ENCODE peak calls at places on chromosomes 4 and X, in four cellular contexts. C, D, E and N are unnamed samples. For H3K4me1, the result is how much of the 10 kb centered on the place peaks cover.

GRCh38 chrX:28126886-28127285 is 145.6 kb upstream of the DCAF8L1 start:
- DNase-seq in C (no peak), D (no peak), E (no peak), N (peak)

GRCh38 chr4:150207871-150208270 is 129.6 kb downstream of the DCLK2 start:
- DNase-seq in C (peak), D (no peak), E (peak), N (no peak)

GRCh38 chrX:9668537-9668936 is 97.1 kb downstream of the GPR143 start:
- DNase-seq in C (peak), D (no peak), E (peak), N (no peak)

GRCh38 chr4:30103455-30103854 is 616.7 kb upstream of the PCDH7 start:
- DNase-seq in C (peak), D (no peak), E (peak), N (no peak)

GRCh38 chr4:136992032-136992431 is 540.3 kb downstream of the PCDH18 start:
- DNase-seq in C (no peak), D (no peak), E (no peak), N (peak)

GRCh38 chr4:84690481-84690880 is 107.6 kb downstream of the CDS1 start:
- DNase-seq in C (peak), D (no peak), E (peak), N (no peak)

GRCh38 chr4:112075129-112075753 is 70.0 kb upstream of the FAM241A start:
- DNase-seq in C (peak), D (no peak), E (peak), N (no peak)

GRCh38 chr4:90536408-90536807 is 409.2 kb downstream of the CCSER1 start:
- DNase-seq in C (no peak), D (no peak), E (no peak), N (no peak)

GRCh38 chr4:111961806-111962205 is 183.4 kb upstream of the FAM241A start:
- DNase-seq in C (peak), D (no peak), E (no peak), N (no peak)

GRCh38 chrX:2608638-2609430 is 82.3 kb upstream of the CD99 start:
- DNase-seq in C (peak), D (peak), E (peak), N (peak)

GRCh38 chrX:54838583-54838982 is 31.0 kb downstream of the MAGED2 start:
- DNase-seq in C (no peak), D (no peak), E (no peak), N (no peak)

GRCh38 chrX:65516756-65517155 is 17.8 kb downstream of the LAS1L start:
- DNase-seq in C (no peak), D (no peak), E (no peak), N (no peak)

GRCh38 chr4:139711461-139711860 is 45.8 kb downstream of the MGST2 start:
- DNase-seq in C (peak), D (no peak), E (peak), N (no peak)

GRCh38 chr4:95102391-95102790 is 344.6 kb downstream of the BMPR1B start:
- DNase-seq in C (no peak), D (no peak), E (no peak), N (no peak)

GRCh38 chrX:51569561-51569960 is 49.2 kb downstream of the CENPVL3 start:
- DNase-seq in C (peak), D (no peak), E (no peak), N (no peak)

GRCh38 chrX:31547416-31547815 is 475.6 kb upstream of the FTHL17 start:
- DNase-seq in C (no peak), D (no peak), E (no peak), N (no peak)

GRCh38 chr4:129532573-129532972 is 436.6 kb downstream of the C4orf33 start:
- DNase-seq in C (no peak), D (no peak), E (no peak), N (no peak)

GRCh38 chrX:19799319-19800182 is 87.8 kb downstream of the SH3KBP1 start:
- DNase-seq in C (no peak), D (peak), E (peak), N (no peak)

GRCh38 chr4:100935090-100935489 is 412.2 kb downstream of the PPP3CA start:
- DNase-seq in C (no peak), D (no peak), E (peak), N (no peak)

GRCh38 chr4:54872246-54872645 is 214.5 kb downstream of the KIT start:
- DNase-seq in C (peak), D (no peak), E (peak), N (no peak)

GRCh38 chr4:56870927-56871326 is 36.8 kb upstream of the REST start:
- DNase-seq in C (no peak), D (no peak), E (peak), N (no peak)

GRCh38 chrX:66684196-66684595 is 45.3 kb upstream of the EDA2R start:
- DNase-seq in C (no peak), D (no peak), E (no peak), N (no peak)

GRCh38 chr4:114180481-114180880 is 201.0 kb upstream of the ARSJ start:
- DNase-seq in C (peak), D (peak), E (peak), N (peak)

GRCh38 chr4:118270492-118270891 is 82.3 kb downstream of the PRSS12 start:
- DNase-seq in C (peak), D (no peak), E (peak), N (no peak)

GRCh38 chrX:65688403-65688881 is 21.0 kb downstream of the MSN start:
- DNase-seq in C (peak), D (no peak), E (peak), N (no peak)

GRCh38 chrX:138890491-138890890 is 179.0 kb upstream of the FGF13 start:
- DNase-seq in C (no peak), D (no peak), E (no peak), N (no peak)

GRCh38 chr4:155005395-155006087 is 202.9 kb upstream of the NPY2R start:
- DNase-seq in C (no peak), D (no peak), E (peak), N (no peak)

GRCh38 chr4:148443550-148444295 is 1.5 kb upstream of the NR3C2 start:
- DNase-seq in C (peak), D (peak), E (no peak), N (no peak)

GRCh38 chr4:139666735-139667266 is 1.2 kb downstream of the MGST2 start:
- DNase-seq in C (peak), D (no peak), E (peak), N (no peak)

GRCh38 chr4:130172156-130172555 is 1076.2 kb downstream of the C4orf33 start:
- DNase-seq in C (no peak), D (no peak), E (no peak), N (no peak)

GRCh38 chr4:134024251-134024650 is 177.3 kb downstream of the PABPC4L start:
- DNase-seq in C (peak), D (no peak), E (no peak), N (peak)

GRCh38 chr4:110142461-110142860 is 56.0 kb downstream of the ELOVL6 start:
- DNase-seq in C (no peak), D (no peak), E (no peak), N (no peak)

GRCh38 chrX:12997898-12998687 is 23.2 kb downstream of the TMSB4X start:
- DNase-seq in C (no peak), D (no peak), E (no peak), N (no peak)

GRCh38 chrX:38612281-38612680 is 50.9 kb downstream of the TSPAN7 start:
- DNase-seq in C (no peak), D (no peak), E (no peak), N (no peak)

GRCh38 chrX:67555578-67556203 is 11.9 kb downstream of the AR start:
- DNase-seq in C (peak), D (no peak), E (peak), N (no peak)

GRCh38 chr4:155331478-155331877 is 45.3 kb downstream of the MAP9 start:
- DNase-seq in C (no peak), D (no peak), E (no peak), N (no peak)

DNA sequence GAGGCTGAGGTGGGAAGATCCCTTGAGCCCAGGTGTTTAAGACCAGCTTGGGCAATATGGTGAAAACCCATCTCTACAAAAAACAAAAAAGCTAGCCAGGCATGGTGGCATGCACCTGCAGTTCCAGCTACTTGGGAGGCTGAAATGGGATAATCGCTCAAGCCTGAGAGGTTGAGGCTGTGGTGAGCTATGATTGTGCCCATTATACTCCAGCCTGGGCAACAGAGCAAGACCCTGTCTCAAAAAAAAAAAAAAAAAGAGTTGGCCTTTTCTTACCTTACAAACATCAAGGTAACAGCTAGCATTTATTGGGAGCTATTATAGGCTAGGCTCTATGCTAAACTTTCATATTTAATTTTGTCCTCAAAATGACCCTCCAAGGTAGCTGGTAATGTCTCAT is 43.4 kb downstream of the PTTG2 start:
- DNase-seq in C (no peak), D (no peak), E (no peak), N (no peak)
- H3K4me1 ChIP-seq in C (under half), D (under half), E (under half), N (under half)

DNA sequence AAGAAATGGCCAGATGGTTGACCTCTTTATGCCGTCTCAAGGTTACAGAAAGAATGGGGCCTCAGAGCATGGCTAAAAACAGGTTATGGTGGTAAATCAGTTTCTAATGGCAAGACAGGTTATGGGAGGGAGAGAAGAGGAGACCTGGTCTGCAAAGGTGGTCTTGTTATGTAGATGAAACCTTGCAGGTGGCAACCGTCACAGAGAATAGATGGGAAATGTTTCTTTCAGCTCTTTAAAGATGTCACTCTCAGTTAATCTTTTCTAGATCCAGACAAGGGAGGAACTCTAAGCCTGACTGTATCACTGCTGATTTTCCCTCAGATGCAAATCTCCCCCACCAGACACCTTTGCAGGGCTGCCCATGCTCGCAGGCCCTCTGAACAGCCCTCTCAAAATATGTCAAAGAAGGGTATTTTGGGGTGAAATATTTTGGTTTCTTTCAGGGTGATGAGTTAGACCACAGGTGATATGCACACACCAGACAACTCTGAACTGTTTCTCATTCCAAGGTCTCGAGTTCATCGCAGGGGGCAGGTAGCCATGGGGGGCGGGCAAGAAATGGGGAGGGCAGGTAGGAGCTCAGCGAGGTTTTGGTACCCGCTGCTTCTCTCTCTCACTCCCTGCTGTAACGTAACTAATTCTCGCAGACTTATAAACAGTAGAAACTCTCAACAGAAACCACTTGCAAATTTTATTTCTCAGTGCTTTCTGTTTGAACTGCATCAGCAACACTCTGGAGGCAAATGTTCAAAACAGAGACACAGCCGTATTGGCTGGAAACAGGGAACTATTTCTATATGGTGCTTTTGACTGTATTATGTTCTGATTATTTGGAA is 32.4 kb downstream of the CASP3 start:
- DNase-seq in C (no peak), D (no peak), E (no peak), N (peak)
- H3K4me3 ChIP-seq in C (no peak), D (no peak), E (no peak), N (no peak)

DNA sequence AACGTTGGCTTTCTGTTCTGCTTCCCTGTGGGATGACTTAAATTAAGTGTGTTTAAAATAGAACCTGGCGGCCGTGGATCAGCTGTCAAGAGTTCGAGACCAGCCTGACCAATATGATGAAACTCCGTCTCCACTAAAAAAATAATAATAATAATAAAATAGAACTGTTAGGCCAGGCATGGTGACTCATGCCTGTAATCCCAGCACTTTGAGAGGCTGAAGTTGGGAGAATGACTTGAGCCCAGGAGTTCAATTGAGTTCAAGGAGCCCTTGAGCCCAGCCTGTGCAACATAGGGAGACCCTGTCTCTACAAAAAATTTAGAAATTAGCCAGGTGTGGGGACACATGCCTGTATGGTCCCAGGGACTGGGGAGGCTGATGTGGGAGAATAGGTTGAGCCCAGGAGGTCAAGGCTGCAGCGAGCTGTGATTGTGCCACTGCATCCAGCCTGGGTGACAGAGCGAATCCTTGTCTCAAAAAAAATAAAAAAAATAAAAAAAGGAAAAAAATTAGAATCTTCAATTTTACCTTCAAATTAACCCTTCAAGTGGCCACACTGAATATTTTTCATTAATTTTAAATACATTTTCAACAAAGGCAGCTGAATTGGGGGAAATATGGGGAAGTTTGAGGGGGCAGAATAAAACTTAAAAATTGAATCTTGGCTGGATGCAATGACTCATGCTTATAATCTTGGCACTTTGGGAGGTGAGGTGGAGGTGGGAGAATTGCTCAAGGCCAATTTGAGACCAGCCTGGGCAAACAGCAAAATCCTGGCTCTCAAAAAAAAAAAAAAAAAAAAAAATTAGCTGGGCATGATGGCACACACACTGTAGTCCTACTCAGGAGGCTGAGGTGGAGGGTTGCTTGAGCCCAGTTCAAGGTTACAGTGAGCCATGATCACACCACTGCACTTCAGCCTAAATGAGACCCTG is 31.8 kb upstream of the HSD17B13 start:
- DNase-seq in C (peak), D (no peak), E (peak), N (no peak)
- H3K27ac ChIP-seq in C (no peak), D (no peak), E (peak), N (no peak)

GRCh38 chr4:24930136-24930535 is 17.3 kb upstream of the CCDC149 start:
- DNase-seq in C (no peak), D (no peak), E (no peak), N (no peak)
- H3K4me1 ChIP-seq in C (under half), D (under half), E (under half), N (under half)

GRCh38 chrX:108736509-108737479 is at the start of gene IRS4:
- DNase-seq in C (peak), D (no peak), E (no peak), N (peak)

GRCh38 chrX:108734426-108734825 is 1.9 kb downstream of the IRS4 start:
- DNase-seq in C (no peak), D (no peak), E (no peak), N (no peak)

GRCh38 chrX:108737754-108738153 is 1.4 kb upstream of the IRS4 start:
- DNase-seq in C (no peak), D (no peak), E (no peak), N (no peak)

GRCh38 chrX:108735087-108735679 is 1.2 kb downstream of the IRS4 start:
- DNase-seq in C (no peak), D (no peak), E (no peak), N (no peak)

DNA sequence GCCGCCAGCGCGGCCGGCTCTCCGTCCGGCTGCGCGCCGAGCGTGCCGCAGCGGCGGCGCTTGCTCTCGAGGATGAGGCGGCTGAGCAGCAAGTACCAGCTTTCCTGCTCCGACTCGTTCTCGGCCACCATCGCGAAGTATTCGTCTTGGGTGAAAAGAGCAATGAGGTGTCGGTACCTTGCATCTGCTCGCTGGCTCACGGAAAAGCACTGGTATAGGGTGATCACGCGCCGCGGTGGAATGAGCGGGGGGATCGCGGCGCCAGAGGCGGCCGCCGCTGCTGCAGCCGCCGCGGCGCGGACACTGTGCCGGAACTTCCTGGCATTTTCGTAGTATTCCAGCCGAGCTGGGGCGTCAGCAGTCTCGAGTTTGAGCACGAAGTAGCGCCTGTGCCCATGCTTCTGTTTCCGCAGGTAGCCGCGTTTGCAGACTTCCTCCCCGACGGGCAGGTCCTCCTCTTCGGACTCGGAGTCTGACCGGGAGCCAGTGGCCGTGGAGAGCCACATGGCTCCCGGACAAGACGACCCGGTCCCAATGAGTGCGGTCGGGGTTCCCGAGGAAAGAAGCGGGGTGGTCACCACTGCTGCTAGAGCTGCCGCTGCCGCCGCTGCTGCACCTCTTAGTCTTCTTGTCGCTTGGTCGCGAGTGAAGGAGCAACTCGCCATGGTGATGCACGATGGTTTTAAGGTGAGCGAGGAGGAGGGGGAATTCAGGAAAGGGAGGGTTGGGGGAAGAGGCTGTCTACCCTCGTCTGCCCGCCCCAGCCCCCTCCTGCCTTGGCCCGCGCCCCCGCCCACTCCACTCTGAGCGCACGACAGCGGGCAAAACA is 469 bp downstream of the IRS4 start:
- DNase-seq in C (peak), D (no peak), E (no peak), N (no peak)
- H3K4me3 ChIP-seq in C (peak), D (no peak), E (peak), N (peak)

GRCh38 chr4:8438743-8439142 is 1.8 kb downstream of the ACOX3 start:
- DNase-seq in C (no peak), D (no peak), E (no peak), N (no peak)
- H3K27ac ChIP-seq in C (no peak), D (no peak), E (no peak), N (no peak)

GRCh38 chrX:100650841-100651240 is 6.8 kb downstream of the SRPX2 start:
- DNase-seq in C (peak), D (no peak), E (no peak), N (no peak)

GRCh38 chrX:100649550-100650356 is 5.8 kb downstream of the SRPX2 start:
- DNase-seq in C (peak), D (no peak), E (peak), N (no peak)

GRCh38 chrX:100654256-100654655 is 10.3 kb downstream of the SRPX2 start:
- DNase-seq in C (peak), D (no peak), E (peak), N (no peak)

GRCh38 chrX:100648601-100649417 is 4.8 kb downstream of the SRPX2 start:
- DNase-seq in C (peak), D (no peak), E (peak), N (no peak)

GRCh38 chrX:100652266-100652665 is 8.3 kb downstream of the SRPX2 start:
- DNase-seq in C (peak), D (no peak), E (no peak), N (no peak)
- H3K4me1 ChIP-seq in C (under half), D (under half), E (under half), N (under half)

GRCh38 chr4:121786221-121786620 is 14.9 kb upstream of the EXOSC9 start:
- DNase-seq in C (no peak), D (no peak), E (no peak), N (no peak)
- H3K4me3 ChIP-seq in C (no peak), D (no peak), E (no peak), N (no peak)

DNA sequence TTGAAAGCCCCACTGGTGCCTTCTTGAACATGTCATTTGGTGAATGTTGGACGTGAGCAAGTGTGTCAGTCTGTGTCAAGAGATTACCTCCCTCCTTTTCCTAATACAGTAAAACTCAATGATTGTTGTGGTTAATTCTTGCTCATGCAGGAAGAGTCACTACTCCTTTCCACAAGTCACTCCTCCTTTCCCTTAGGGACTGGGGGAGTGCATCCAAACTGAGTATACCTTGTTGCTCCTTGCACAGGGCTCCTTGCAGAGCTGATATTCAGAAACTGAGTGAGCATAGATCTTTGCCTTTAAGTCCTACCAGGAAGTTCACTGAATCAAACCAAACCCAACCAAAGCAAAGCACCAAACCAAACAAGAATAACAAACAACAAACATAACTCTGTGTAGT is 63.9 kb downstream of the GPR50 start:
- DNase-seq in C (no peak), D (no peak), E (no peak), N (no peak)
- H3K27ac ChIP-seq in C (no peak), D (no peak), E (no peak), N (no peak)

GRCh38 chr4:10108818-10109783 is 7.5 kb downstream of the WDR1 start:
- DNase-seq in C (peak), D (peak), E (peak), N (no peak)
- H3K4me1 ChIP-seq in C (half or more), D (half or more), E (half or more), N (under half)